ENCODE peak calls at places on chromosomes 3 and 15, in six cellular contexts. J, Z, O, S, K and Y are unnamed samples.

GRCh38 chr3:43153189-43154083 is 47.6 kb upstream of the POMGNT2 start:
- DNase-seq in J (peak; percentile 86), Z (peak; percentile 57), O (no peak), S (peak; percentile 18), K (no peak), Y (peak; percentile 16)

GRCh38 chr15:25239471-25240345 is 199.1 kb downstream of the UBE3A start:
- DNase-seq in J (no peak), Z (no peak), O (no peak), S (no peak), K (no peak), Y (no peak)

GRCh38 chr3:129429597-129429996 is 1.2 kb upstream of the EFCAB12 start:
- DNase-seq in J (no peak), Z (no peak), O (no peak), S (no peak), K (no peak), Y (peak; percentile 63)

GRCh38 chr15:85583404-85584390 is 203.3 kb downstream of the AKAP13 start:
- DNase-seq in J (no peak), Z (no peak), O (peak; percentile 36), S (peak; percentile 38), K (peak; percentile 77), Y (no peak)

GRCh38 chr3:100053929-100054620 is 60.2 kb downstream of the FILIP1L start:
- DNase-seq in J (no peak), Z (peak; percentile 39), O (no peak), S (no peak), K (no peak), Y (no peak)

GRCh38 chr15:92196342-92196741 is 197.3 kb upstream of the ST8SIA2 start:
- DNase-seq in J (no peak), Z (no peak), O (no peak), S (no peak), K (no peak), Y (no peak)

GRCh38 chr3:166519443-166519842 is 682.2 kb upstream of the BCHE start:
- DNase-seq in J (peak; percentile 0), Z (no peak), O (no peak), S (no peak), K (no peak), Y (no peak)

GRCh38 chr3:171132873-171133272 is 106.4 kb upstream of the SLC2A2 start:
- DNase-seq in J (peak; percentile 91), Z (no peak), O (no peak), S (no peak), K (peak; percentile 68), Y (no peak)

GRCh38 chr15:99403597-99403996 is 152.3 kb downstream of the LRRC28 start:
- DNase-seq in J (peak; percentile 19), Z (no peak), O (no peak), S (no peak), K (peak; percentile 30), Y (no peak)

GRCh38 chr3:157066335-157067071 is 93.4 kb downstream of the CCNL1 start:
- DNase-seq in J (peak; percentile 75), Z (no peak), O (no peak), S (no peak), K (peak; percentile 61), Y (no peak)

GRCh38 chr3:120838441-120839091 is 69.4 kb upstream of the STXBP5L start:
- DNase-seq in J (no peak), Z (no peak), O (no peak), S (no peak), K (no peak), Y (no peak)

GRCh38 chr3:51668756-51669155 is 2.3 kb upstream of the TEX264 start:
- DNase-seq in J (peak; percentile 52), Z (no peak), O (no peak), S (no peak), K (no peak), Y (no peak)

GRCh38 chr3:171615281-171615680 is 155.1 kb upstream of the TNIK start:
- DNase-seq in J (no peak), Z (no peak), O (no peak), S (no peak), K (no peak), Y (no peak)

GRCh38 chr3:171806200-171807128 is 3.8 kb downstream of the PLD1 start:
- DNase-seq in J (peak; percentile 78), Z (peak; percentile 57), O (no peak), S (no peak), K (peak; percentile 95), Y (no peak)

GRCh38 chr3:191688756-191689433 is 227.9 kb downstream of the PYDC2 start:
- DNase-seq in J (no peak), Z (no peak), O (no peak), S (peak; percentile 4), K (no peak), Y (peak; percentile 84)

GRCh38 chr3:27581852-27582251 is 97.7 kb upstream of the SLC4A7 start:
- DNase-seq in J (no peak), Z (no peak), O (no peak), S (no peak), K (no peak), Y (no peak)

GRCh38 chr3:33886015-33886414 is 87.6 kb downstream of the PDCD6IP start:
- DNase-seq in J (no peak), Z (no peak), O (no peak), S (no peak), K (no peak), Y (no peak)

GRCh38 chr15:76368135-76368588 is 31.6 kb downstream of the ISL2 start:
- DNase-seq in J (no peak), Z (no peak), O (no peak), S (no peak), K (peak; percentile 14), Y (no peak)

GRCh38 chr3:9291991-9292390 is 42.5 kb upstream of the SRGAP3 start:
- DNase-seq in J (peak; percentile 73), Z (no peak), O (no peak), S (peak; percentile 44), K (no peak), Y (peak; percentile 22)

GRCh38 chr3:194139085-194139976 is 3.4 kb downstream of the HES1 start:
- DNase-seq in J (peak; percentile 88), Z (peak; percentile 82), O (no peak), S (peak; percentile 80), K (peak; percentile 83), Y (peak; percentile 67)

GRCh38 chr3:61650276-61650675 is 88.9 kb downstream of the PTPRG start:
- DNase-seq in J (peak; percentile 92), Z (peak; percentile 61), O (no peak), S (no peak), K (peak; percentile 18), Y (no peak)

GRCh38 chr3:164897335-164897734 is 181.0 kb downstream of the SI start:
- DNase-seq in J (no peak), Z (no peak), O (no peak), S (no peak), K (no peak), Y (no peak)

GRCh38 chr3:183069086-183069485 is 30.2 kb downstream of the MCCC1 start:
- DNase-seq in J (no peak), Z (no peak), O (no peak), S (no peak), K (no peak), Y (no peak)

GRCh38 chr3:101577276-101577675 is 3.3 kb downstream of the PCNP start:
- DNase-seq in J (no peak), Z (no peak), O (no peak), S (no peak), K (no peak), Y (no peak)

GRCh38 chr15:84783493-84784251 is 33.5 kb upstream of the ALPK3 start:
- DNase-seq in J (no peak), Z (no peak), O (no peak), S (no peak), K (no peak), Y (peak; percentile 61)

GRCh38 chr3:24192004-24192403 is 246.9 kb downstream of the NR1D2 start:
- DNase-seq in J (no peak), Z (no peak), O (no peak), S (no peak), K (no peak), Y (no peak)

GRCh38 chr15:39583586-39584265 is 2.8 kb downstream of the THBS1 start:
- DNase-seq in J (peak; percentile 83), Z (peak; percentile 48), O (no peak), S (peak; percentile 57), K (peak; percentile 60), Y (peak; percentile 68)

GRCh38 chr3:105863608-105864007 is 5.2 kb downstream of the CBLB start:
- DNase-seq in J (no peak), Z (no peak), O (no peak), S (no peak), K (no peak), Y (no peak)

GRCh38 chr3:105867690-105868449 is 942 bp downstream of the CBLB start:
- DNase-seq in J (peak; percentile 32), Z (no peak), O (no peak), S (no peak), K (peak; percentile 21), Y (peak; percentile 13)

GRCh38 chr3:105866656-105867653 is 1.9 kb downstream of the CBLB start:
- DNase-seq in J (peak; percentile 72), Z (no peak), O (no peak), S (peak; percentile 7), K (peak; percentile 59), Y (peak; percentile 9)

GRCh38 chr3:105865867-105866350 is 2.9 kb downstream of the CBLB start:
- DNase-seq in J (peak; percentile 44), Z (no peak), O (no peak), S (no peak), K (no peak), Y (no peak)

GRCh38 chr3:105865016-105865623 is 3.7 kb downstream of the CBLB start:
- DNase-seq in J (no peak), Z (no peak), O (no peak), S (no peak), K (peak; percentile 46), Y (no peak)
- TF ChIP-seq EZH2phosphoT487 in J (no peak), Z (no peak), O (no peak), S (no peak), K (no peak), Y (no peak)

GRCh38 chr3:150145659-150146058 is 175.0 kb upstream of the PFN2 start:
- DNase-seq in J (peak; percentile 9), Z (no peak), O (no peak), S (no peak), K (no peak), Y (no peak)
- TF ChIP-seq EZH2phosphoT487 in J (no peak), Z (no peak), O (no peak), S (no peak), K (no peak), Y (no peak)

DNA sequence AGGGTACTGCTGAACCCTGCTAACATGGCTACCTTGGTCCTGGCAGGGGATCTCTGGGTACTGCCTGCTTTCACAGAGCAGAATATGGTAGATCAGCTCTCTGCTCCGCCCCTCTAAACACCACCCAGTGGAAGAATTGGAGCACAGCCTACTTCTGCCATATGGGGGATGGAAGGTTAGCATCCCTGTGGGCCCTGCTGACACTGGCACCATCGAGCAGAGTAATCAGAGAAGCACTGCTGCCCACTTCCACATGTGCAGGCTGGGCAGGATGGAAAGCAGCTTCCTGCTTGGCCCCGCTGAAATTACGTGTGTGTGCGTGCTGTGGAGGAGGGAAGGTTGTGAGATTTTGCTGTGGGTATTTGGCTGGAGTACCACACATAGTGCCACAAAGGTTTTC is 24.8 kb downstream of the CCR1 start:
- DNase-seq in J (no peak), Z (no peak), O (no peak), S (no peak), K (no peak), Y (peak; percentile 22)
- TF ChIP-seq EZH2phosphoT487 in J (no peak), Z (no peak), O (no peak), S (no peak), K (no peak), Y (no peak)

DNA sequence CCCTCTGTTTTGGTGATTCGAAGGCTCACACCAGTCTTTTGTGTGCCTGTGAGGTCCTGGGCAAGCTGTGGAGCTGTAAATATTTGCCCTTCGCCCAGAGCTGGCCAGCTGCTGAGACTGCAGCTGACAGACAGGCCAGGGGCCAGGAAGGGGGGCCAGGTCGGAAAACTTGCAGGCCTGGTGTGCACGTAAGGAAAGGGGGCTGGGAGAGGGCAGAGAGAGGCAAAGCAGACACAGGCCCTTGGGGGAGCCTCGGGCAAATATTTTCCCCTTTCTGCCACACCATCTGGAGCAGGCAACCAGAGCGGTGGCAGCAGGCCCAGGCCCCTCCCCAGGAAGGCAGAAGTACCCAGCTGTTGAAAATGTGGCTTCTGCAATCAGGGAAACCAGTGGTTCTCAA is 2.6 kb downstream of the PDZRN3 start:
- DNase-seq in J (peak; percentile 65), Z (peak; percentile 77), O (no peak), S (peak; percentile 54), K (no peak), Y (peak; percentile 31)
- TF ChIP-seq EZH2phosphoT487 in J (no peak), Z (no peak), O (no peak), S (no peak), K (no peak), Y (no peak)